ENCODE peak calls at places on chromosome 17, in six cellular contexts. T is B cell, L is A549, J is sigmoid colon, Q is cardiac muscle cell, H is foreskin fibroblast. R is an unnamed sample.

GRCh38 chr17:45284176-45285140 is 22.6 kb upstream of the SPATA32 start:
- DNase-seq in T (peak), L (no peak), J (peak), Q (no peak), H (no peak), R (no peak)

GRCh38 chr17:42845918-42846593 is 1.7 kb downstream of the AOC2 start:
- DNase-seq in T (no peak), L (no peak), J (no peak), Q (no peak), H (peak), R (no peak)

GRCh38 chr17:20922128-20922670 is 120.6 kb downstream of the USP22 start:
- DNase-seq in T (no peak), L (no peak), J (no peak), Q (peak), H (peak), R (no peak)

GRCh38 chr17:68794636-68795503 is 160.3 kb downstream of the ABCA8 start:
- DNase-seq in T (no peak), L (no peak), J (no peak), Q (peak), H (peak), R (no peak)

GRCh38 chr17:31310877-31311276 is 3.0 kb downstream of the EVI2B start:
- DNase-seq in T (peak), L (no peak), J (no peak), Q (no peak), H (no peak), R (no peak)

GRCh38 chr17:74432484-74433391 is 850 bp downstream of the GPRC5C start:
- DNase-seq in T (no peak), L (no peak), J (no peak), Q (no peak), H (no peak), R (no peak)

GRCh38 chr17:82734987-82735866 is at the start of gene FN3K:
- DNase-seq in T (no peak), L (peak), J (peak), Q (peak), H (peak), R (no peak)

GRCh38 chr17:40303009-40303657 is 5.8 kb upstream of the RARA start:
- DNase-seq in T (peak), L (peak), J (no peak), Q (peak), H (peak), R (no peak)

GRCh38 chr17:77666881-77667395 is 291.6 kb upstream of the TNRC6C start:
- DNase-seq in T (peak), L (no peak), J (peak), Q (no peak), H (no peak), R (no peak)

GRCh38 chr17:32489320-32490100 is 2.7 kb downstream of the CDK5R1 start:
- DNase-seq in T (no peak), L (no peak), J (no peak), Q (no peak), H (no peak), R (no peak)

GRCh38 chr17:65438173-65438572 is 123.3 kb downstream of the AXIN2 start:
- DNase-seq in T (no peak), L (no peak), J (no peak), Q (no peak), H (no peak), R (no peak)

GRCh38 chr17:35022536-35023063 is 40.9 kb downstream of the RFFL start:
- DNase-seq in T (peak), L (peak), J (peak), Q (peak), H (peak), R (peak)

GRCh38 chr17:56977673-56978395 is at the start of gene SCPEP1:
- DNase-seq in T (peak), L (peak), J (peak), Q (peak), H (peak), R (peak)

GRCh38 chr17:28963841-28964240 is 12.5 kb upstream of the PHF12 start:
- DNase-seq in T (no peak), L (no peak), J (peak), Q (no peak), H (no peak), R (no peak)

GRCh38 chr17:5527647-5528250 is 41.4 kb downstream of the MIS12 start:
- DNase-seq in T (no peak), L (no peak), J (peak), Q (no peak), H (no peak), R (no peak)

GRCh38 chr17:82866521-82867214 is 26.8 kb upstream of the ZNF750 start:
- DNase-seq in T (no peak), L (no peak), J (peak), Q (peak), H (peak), R (no peak)

GRCh38 chr17:45790296-45790922 is 6.3 kb downstream of the CRHR1 start:
- DNase-seq in T (no peak), L (no peak), J (no peak), Q (peak), H (peak), R (no peak)

GRCh38 chr17:16302856-16303255 is 50.4 kb downstream of the CENPV start:
- DNase-seq in T (no peak), L (no peak), J (no peak), Q (no peak), H (no peak), R (no peak)

GRCh38 chr17:16301963-16302855 is 51.1 kb downstream of the CENPV start:
- DNase-seq in T (no peak), L (no peak), J (no peak), Q (no peak), H (peak), R (no peak)

GRCh38 chr17:16300554-16300953 is 52.7 kb downstream of the CENPV start:
- DNase-seq in T (no peak), L (no peak), J (no peak), Q (no peak), H (no peak), R (no peak)

GRCh38 chr17:16304832-16305231 is 48.4 kb downstream of the CENPV start:
- DNase-seq in T (no peak), L (no peak), J (no peak), Q (peak), H (peak), R (no peak)
- TF ChIP-seq CTCF in T (peak), L (peak), J (no peak), Q (peak), H (peak), R (no peak)

GRCh38 chr17:18093616-18094408 is 6.1 kb downstream of the DRG2 start:
- DNase-seq in T (no peak), L (peak), J (no peak), Q (peak), H (peak), R (no peak)

GRCh38 chr17:18089613-18090012 is 1.9 kb downstream of the DRG2 start:
- DNase-seq in T (no peak), L (no peak), J (no peak), Q (no peak), H (no peak), R (no peak)

GRCh38 chr17:18084256-18084655 is 3.5 kb upstream of the DRG2 start:
- DNase-seq in T (no peak), L (no peak), J (no peak), Q (no peak), H (no peak), R (no peak)

GRCh38 chr17:18087610-18088491 is at the start of gene DRG2:
- DNase-seq in T (peak), L (peak), J (peak), Q (peak), H (peak), R (peak)
- TF ChIP-seq CTCF in T (no peak), L (peak), J (no peak), Q (no peak), H (no peak), R (no peak)

DNA sequence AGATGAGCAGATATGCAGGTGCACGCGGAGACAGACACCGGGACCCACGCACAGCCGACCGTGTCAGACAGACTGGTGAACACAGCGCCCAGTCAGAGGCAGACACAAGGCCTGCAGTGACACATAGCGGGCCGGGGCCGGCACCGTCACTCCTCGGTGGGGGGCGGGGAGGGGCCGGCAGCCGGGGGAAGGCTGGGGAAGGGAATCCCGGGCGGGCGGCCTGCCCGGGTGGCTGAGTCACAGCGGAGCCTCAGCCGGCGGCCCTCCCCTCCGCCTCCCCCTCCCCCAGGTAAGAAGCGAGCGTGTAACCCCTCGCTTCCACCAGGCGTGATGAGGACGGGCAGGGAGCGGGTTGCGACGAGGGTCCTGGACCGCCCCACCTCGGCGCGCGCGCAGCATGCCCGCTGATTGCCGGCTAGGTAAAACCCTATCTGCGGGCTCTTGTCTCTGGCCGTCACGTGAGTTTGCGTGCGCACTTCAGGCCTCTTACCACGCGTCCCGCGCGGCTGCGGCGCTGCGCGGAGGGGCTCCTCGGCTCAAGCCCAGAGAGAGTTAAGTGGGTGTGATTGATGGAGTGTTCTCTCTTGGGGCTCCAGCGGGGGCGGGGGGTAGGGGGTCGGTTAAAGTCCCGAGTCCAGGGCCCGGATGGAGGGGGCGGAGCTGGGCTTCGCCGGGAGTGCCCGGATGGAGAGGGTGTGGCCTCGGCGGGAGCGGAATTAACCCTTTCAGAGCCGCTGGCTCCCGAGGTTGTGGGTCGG is 7.8 kb downstream of the KDM6B start:
- DNase-seq in T (peak), L (peak), J (peak), Q (peak), H (peak), R (peak)
- TF ChIP-seq CTCF in T (no peak), L (peak), J (no peak), Q (no peak), H (no peak), R (no peak)

DNA sequence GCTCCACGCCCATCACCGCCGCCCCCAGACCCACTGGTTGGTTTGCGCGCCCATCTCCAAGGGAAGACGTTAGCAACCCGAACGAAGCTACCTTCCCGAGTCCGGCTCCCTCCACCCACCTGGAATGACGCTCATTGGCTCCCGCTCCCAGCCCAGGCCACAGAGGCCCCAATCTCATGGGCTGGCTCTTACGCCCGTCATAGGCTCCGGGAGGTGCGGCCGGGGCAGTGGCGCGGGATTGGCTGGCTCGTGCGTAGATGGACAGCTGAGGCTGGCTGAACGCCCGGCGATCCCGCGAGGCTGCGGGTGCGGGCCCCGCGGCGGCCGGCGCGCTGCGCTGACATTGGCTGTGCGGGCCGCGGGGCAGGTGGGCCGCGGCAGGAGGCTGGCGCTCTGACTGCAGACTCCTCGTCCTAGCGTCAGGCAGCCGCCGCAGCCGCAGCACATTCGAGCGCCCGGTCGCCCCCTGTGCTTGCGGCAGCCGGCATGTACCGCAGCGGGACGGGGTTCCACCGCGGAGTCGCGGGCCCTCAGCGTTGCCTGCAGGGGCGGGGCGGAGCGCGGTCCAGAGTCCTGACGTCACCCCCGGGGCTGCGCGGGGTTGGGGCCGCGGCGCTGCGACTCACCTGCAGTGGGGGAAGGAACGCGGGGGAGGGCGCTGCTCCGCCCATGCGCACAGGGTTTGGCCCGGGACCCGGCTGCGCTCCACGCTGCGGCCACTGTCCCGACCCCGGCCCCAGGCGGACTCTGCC is 453 bp upstream of the MYH10 start:
- DNase-seq in T (peak), L (peak), J (peak), Q (peak), H (peak), R (peak)
- TF ChIP-seq CTCF in T (peak), L (peak), J (no peak), Q (no peak), H (no peak), R (peak)

GRCh38 chr17:47941246-47941997 is at the start of gene PNPO:
- DNase-seq in T (peak), L (peak), J (peak), Q (peak), H (peak), R (peak)
- TF ChIP-seq CTCF in T (no peak), L (no peak), J (no peak), Q (no peak), H (no peak), R (no peak)